ENCODE peak calls at places on chromosome 10, in six cellular contexts. G is heart right ventricle; Y is CD8-positive, alpha-beta memory T cell; X is sigmoid colon; D is CD4-positive, alpha-beta memory T cell; C is SJSA1. O is an unnamed sample. For H3K36me3 and H3K9me3, the result is how much of the 10 kb centered on the place peaks cover.

GRCh38 chr10:79250259-79250658 is 97.0 kb upstream of the PPIF start:
- DNase-seq in G (peak), Y (no peak), X (no peak), D (no peak), C (no peak), O (no peak)

GRCh38 chr10:86204421-86205045 is 162.1 kb downstream of the GRID1 start:
- DNase-seq in G (no peak), Y (no peak), X (peak), D (no peak), C (no peak), O (no peak)

GRCh38 chr10:112744525-112744924 is 205.5 kb upstream of the TCF7L2 start:
- DNase-seq in G (no peak), Y (no peak), X (no peak), D (no peak), C (no peak), O (no peak)

GRCh38 chr10:20405050-20405449 is 492.1 kb downstream of the NEBL start:
- DNase-seq in G (no peak), Y (no peak), X (no peak), D (no peak), C (no peak), O (no peak)

GRCh38 chr10:116132716-116133420 is 140.1 kb downstream of the GFRA1 start:
- DNase-seq in G (no peak), Y (no peak), X (no peak), D (no peak), C (no peak), O (no peak)

GRCh38 chr10:42932735-42933453 is 144.0 kb upstream of the RET start:
- DNase-seq in G (no peak), Y (no peak), X (no peak), D (peak), C (no peak), O (no peak)

GRCh38 chr10:132845780-132846595 is 60.0 kb upstream of the NKX6-2 start:
- DNase-seq in G (no peak), Y (no peak), X (peak), D (no peak), C (no peak), O (no peak)

GRCh38 chr10:121525276-121526039 is 72.8 kb downstream of the FGFR2 start:
- DNase-seq in G (no peak), Y (no peak), X (no peak), D (no peak), C (no peak), O (no peak)

GRCh38 chr10:33345236-33345635 is 10.8 kb upstream of the NRP1 start:
- DNase-seq in G (no peak), Y (no peak), X (no peak), D (no peak), C (no peak), O (no peak)

GRCh38 chr10:80290474-80291220 is 1.2 kb upstream of the MAT1A start:
- DNase-seq in G (no peak), Y (no peak), X (no peak), D (no peak), C (no peak), O (no peak)

GRCh38 chr10:12492016-12492415 is 142.7 kb downstream of the CAMK1D start:
- DNase-seq in G (no peak), Y (no peak), X (no peak), D (no peak), C (no peak), O (no peak)

GRCh38 chr10:10824611-10825148 is 193.0 kb upstream of the CELF2 start:
- DNase-seq in G (peak), Y (no peak), X (peak), D (no peak), C (peak), O (no peak)

GRCh38 chr10:88289342-88289741 is 293.8 kb downstream of the RNLS start:
- DNase-seq in G (no peak), Y (no peak), X (no peak), D (no peak), C (no peak), O (no peak)

GRCh38 chr10:81733547-81733946 is 141.4 kb upstream of the NRG3 start:
- DNase-seq in G (no peak), Y (no peak), X (no peak), D (no peak), C (no peak), O (no peak)

GRCh38 chr10:114885430-114885829 is 52.6 kb upstream of the TRUB1 start:
- DNase-seq in G (no peak), Y (no peak), X (no peak), D (no peak), C (no peak), O (no peak)

GRCh38 chr10:76055466-76055865 is 624.0 kb downstream of the LRMDA start:
- DNase-seq in G (no peak), Y (no peak), X (no peak), D (no peak), C (no peak), O (no peak)

GRCh38 chr10:107544706-107545520 is 380.4 kb upstream of the SORCS1 start:
- DNase-seq in G (no peak), Y (no peak), X (no peak), D (no peak), C (peak), O (no peak)

GRCh38 chr10:86801995-86802394 is 45.6 kb downstream of the BMPR1A start:
- DNase-seq in G (no peak), Y (no peak), X (no peak), D (no peak), C (no peak), O (no peak)

GRCh38 chr10:87694011-87694794 is 34.5 kb downstream of the PAPSS2 start:
- DNase-seq in G (no peak), Y (no peak), X (no peak), D (no peak), C (no peak), O (no peak)

GRCh38 chr10:42866115-42866995 is 83.8 kb downstream of the BMS1 start:
- DNase-seq in G (peak), Y (peak), X (peak), D (peak), C (peak), O (no peak)

GRCh38 chr10:86393401-86393800 is 26.8 kb upstream of the GRID1 start:
- DNase-seq in G (no peak), Y (no peak), X (no peak), D (no peak), C (no peak), O (no peak)

GRCh38 chr10:43258922-43259247 is 8.0 kb downstream of the RASGEF1A start:
- DNase-seq in G (no peak), Y (no peak), X (no peak), D (no peak), C (no peak), O (no peak)

GRCh38 chr10:4028027-4028471 is 243.0 kb upstream of the KLF6 start:
- DNase-seq in G (no peak), Y (no peak), X (no peak), D (no peak), C (no peak), O (no peak)

GRCh38 chr10:109974509-109975191 is 33.1 kb upstream of the ADD3 start:
- DNase-seq in G (no peak), Y (no peak), X (no peak), D (no peak), C (no peak), O (no peak)

GRCh38 chr10:75008952-75009351 is 102.5 kb upstream of the SAMD8 start:
- DNase-seq in G (no peak), Y (peak), X (no peak), D (no peak), C (no peak), O (no peak)

GRCh38 chr10:48778193-48778857 is 93.7 kb downstream of the WDFY4 start:
- DNase-seq in G (no peak), Y (no peak), X (no peak), D (no peak), C (no peak), O (no peak)

GRCh38 chr10:98425511-98426352 is 10.8 kb upstream of the PYROXD2 start:
- DNase-seq in G (no peak), Y (peak), X (peak), D (peak), C (peak), O (no peak)

GRCh38 chr10:21547246-21547645 is 13.2 kb downstream of the MLLT10 start:
- DNase-seq in G (no peak), Y (no peak), X (no peak), D (no peak), C (no peak), O (no peak)

GRCh38 chr10:43878386-43878785 is 229.7 kb upstream of the ZNF32 start:
- DNase-seq in G (peak), Y (no peak), X (no peak), D (no peak), C (peak), O (no peak)

GRCh38 chr10:42783181-42783549 is 570 bp downstream of the BMS1 start:
- DNase-seq in G (no peak), Y (peak), X (no peak), D (peak), C (no peak), O (no peak)

GRCh38 chr10:31083765-31084184 is 52.1 kb upstream of the ZNF438 start:
- DNase-seq in G (peak), Y (peak), X (no peak), D (peak), C (peak), O (no peak)

GRCh38 chr10:93461124-93461806 is 20.9 kb downstream of the MYOF start:
- DNase-seq in G (no peak), Y (no peak), X (peak), D (no peak), C (peak), O (no peak)

GRCh38 chr10:27865221-27865635 is 119.6 kb upstream of the MKX start:
- DNase-seq in G (no peak), Y (no peak), X (no peak), D (no peak), C (no peak), O (no peak)

GRCh38 chr10:132294561-132295320 is 13.0 kb downstream of the STK32C start:
- DNase-seq in G (no peak), Y (no peak), X (peak), D (no peak), C (no peak), O (no peak)

GRCh38 chr10:474946-475345 is 214.5 kb downstream of the DIP2C start:
- DNase-seq in G (no peak), Y (no peak), X (no peak), D (no peak), C (no peak), O (no peak)

GRCh38 chr10:3764626-3765375 is 20.2 kb downstream of the KLF6 start:
- DNase-seq in G (no peak), Y (no peak), X (no peak), D (peak), C (no peak), O (no peak)

DNA sequence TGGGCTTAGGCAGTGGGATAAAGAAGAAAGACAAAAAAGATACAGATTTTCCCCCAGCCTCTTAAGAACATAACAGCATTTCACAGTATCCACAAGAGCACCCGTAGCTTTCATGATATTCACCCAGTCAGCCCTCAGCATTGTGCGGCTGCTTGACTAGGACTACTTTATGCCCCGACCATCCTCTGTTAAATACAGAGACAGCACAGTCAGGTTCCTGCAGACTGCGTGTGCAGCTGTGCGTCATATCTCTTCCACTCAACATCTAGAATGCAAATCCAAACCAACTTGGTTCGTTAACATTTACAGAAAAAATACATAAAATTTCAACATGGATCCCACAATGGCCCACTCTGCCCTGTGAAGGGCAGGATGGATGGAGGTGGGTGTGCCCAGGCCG is 33.8 kb downstream of the PIK3AP1 start:
- DNase-seq in G (no peak), Y (no peak), X (no peak), D (no peak), C (no peak), O (no peak)
- H3K36me3 ChIP-seq in G (under half), Y (under half), X (under half), D (under half), C (under half), O (under half)

DNA sequence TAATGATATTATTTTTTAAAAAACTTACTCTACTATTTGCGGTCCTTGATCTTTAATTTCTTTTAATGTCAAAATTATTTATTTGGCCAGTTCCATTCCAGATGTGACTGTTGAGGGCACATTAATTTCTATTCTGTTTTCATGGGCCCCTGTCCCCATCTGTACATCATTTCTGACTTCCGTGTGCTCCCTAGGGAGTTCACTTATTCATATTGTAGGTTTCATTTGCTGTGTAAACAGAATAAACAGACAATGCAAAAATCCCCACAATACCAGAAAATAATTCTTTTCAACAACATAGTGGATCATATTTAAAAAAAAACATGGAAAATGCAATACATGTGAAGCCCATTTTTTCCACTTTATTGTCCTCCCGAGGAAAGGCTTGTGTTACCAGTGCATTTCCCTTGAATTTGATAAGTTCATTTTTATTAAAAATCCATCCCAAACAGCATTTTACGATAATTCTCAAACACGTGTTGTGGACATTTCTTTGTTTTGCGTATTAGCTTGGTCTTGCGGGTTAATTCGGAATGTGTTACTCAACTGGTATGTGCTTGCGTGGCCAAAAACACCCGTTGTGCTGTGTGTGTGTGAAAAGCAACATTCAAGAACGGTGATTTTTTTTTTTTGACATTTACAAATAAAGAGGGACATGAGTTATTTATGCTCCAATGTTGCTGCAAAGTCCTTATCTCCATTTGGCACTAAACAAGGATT is 138.4 kb downstream of the MGMT start:
- DNase-seq in G (no peak), Y (no peak), X (no peak), D (no peak), C (no peak), O (no peak)
- H3K27ac ChIP-seq in G (no peak), Y (no peak), X (no peak), D (no peak), C (no peak), O (no peak)

DNA sequence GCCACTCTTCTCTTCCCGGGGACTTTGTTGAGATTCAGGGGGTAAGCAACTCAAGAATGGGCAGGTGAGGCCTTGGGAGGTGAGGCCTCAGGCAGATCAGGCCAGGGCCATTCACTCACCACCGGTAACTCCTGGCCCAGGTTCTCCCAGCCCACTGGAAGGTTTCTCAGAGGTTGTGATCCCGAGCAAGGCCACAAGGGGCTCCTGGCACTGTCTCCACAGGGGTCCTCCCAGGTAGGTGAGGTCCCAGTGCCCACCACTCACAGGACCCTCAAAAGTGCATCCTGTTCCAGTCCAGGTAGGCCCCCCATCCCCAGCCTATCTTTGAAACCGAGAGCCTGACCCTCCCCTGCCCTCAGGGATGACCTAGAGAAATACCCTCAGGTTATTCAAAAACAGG is 236.1 kb downstream of the BUB3 start:
- DNase-seq in G (no peak), Y (no peak), X (no peak), D (no peak), C (no peak), O (no peak)
- H3K9me3 ChIP-seq in G (under half), Y (under half), X (under half), D (under half), C (under half), O (under half)

DNA sequence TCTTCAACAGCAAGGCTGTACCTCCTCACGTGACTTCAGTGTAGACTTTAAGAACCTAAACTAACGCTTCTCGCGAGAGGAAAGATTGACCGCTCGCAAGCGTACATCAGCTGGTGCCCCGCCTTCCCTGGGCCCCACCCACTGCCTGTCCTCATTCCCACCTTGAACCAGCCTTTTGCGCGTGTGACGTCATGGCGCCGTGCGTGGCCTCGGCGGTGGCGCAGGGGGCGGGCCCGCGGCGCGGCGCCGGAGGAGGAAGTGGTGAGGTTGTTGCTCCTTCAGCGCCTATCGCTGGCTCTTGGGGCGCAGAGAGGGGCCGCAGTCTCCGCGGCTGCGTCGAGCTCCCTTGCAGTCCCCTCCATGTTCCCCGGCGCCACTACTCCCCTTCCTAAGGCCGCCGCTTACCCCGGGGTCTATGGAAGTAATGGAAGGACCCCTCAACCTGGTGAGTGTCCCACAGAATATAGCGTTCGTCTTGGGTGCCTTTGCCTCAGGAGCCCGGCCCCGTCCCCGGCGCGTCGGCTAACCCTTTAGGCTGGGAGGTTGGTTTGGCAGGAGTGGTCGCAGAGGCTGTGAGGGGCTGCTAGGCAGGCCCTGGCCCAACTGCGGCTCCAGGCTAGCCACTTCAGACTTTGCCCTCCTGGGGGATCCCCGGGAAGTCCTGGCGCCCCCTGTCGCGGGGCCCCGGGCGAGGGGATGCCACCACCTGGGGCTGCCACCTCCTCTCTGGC is at the start of gene NRBF2:
- DNase-seq in G (peak), Y (peak), X (peak), D (peak), C (peak), O (peak)
- H3K36me3 ChIP-seq in G (under half), Y (under half), X (under half), D (under half), C (under half), O (under half)

GRCh38 chr10:101447477-101447876 is 93.5 kb downstream of the BTRC start:
- DNase-seq in G (no peak), Y (no peak), X (no peak), D (no peak), C (no peak), O (no peak)
- H3K27ac ChIP-seq in G (peak), Y (no peak), X (no peak), D (no peak), C (no peak), O (no peak)

O was measured in thoracic aorta.